ENCODE peak calls at places on chromosomes 12 and 14, in four cellular contexts. One of them, this sample, is unnamed.

GRCh38 chr12:65495233-65495632 is 216.8 kb downstream of the MSRB3 start:
- DNase-seq in kidney epithelial cell: peak
- DNase-seq in activated CD8-positive, alpha-beta T cell treated with anti-CD3 and anti-CD28 coated beads for 36 hours: no peak
- DNase-seq in effector memory CD8-positive, alpha-beta T cell: no peak
- DNase-seq in this sample: no peak

GRCh38 chr12:116455540-116456306 is 103.5 kb upstream of the MAP1LC3B2 start:
- DNase-seq in kidney epithelial cell: peak
- DNase-seq in activated CD8-positive, alpha-beta T cell treated with anti-CD3 and anti-CD28 coated beads for 36 hours: no peak
- DNase-seq in effector memory CD8-positive, alpha-beta T cell: no peak
- DNase-seq in this sample: no peak

GRCh38 chr12:6452245-6452731 is 446 bp downstream of the TAPBPL start:
- DNase-seq in kidney epithelial cell: no peak
- DNase-seq in activated CD8-positive, alpha-beta T cell treated with anti-CD3 and anti-CD28 coated beads for 36 hours: no peak
- DNase-seq in effector memory CD8-positive, alpha-beta T cell: no peak
- DNase-seq in this sample: no peak

GRCh38 chr12:107765316-107765715 is 4.4 kb upstream of the PRDM4 start:
- DNase-seq in kidney epithelial cell: no peak
- DNase-seq in activated CD8-positive, alpha-beta T cell treated with anti-CD3 and anti-CD28 coated beads for 36 hours: no peak
- DNase-seq in effector memory CD8-positive, alpha-beta T cell: no peak
- DNase-seq in this sample: no peak

GRCh38 chr12:105978686-105979085 is 160.1 kb downstream of the NUAK1 start:
- DNase-seq in kidney epithelial cell: no peak
- DNase-seq in activated CD8-positive, alpha-beta T cell treated with anti-CD3 and anti-CD28 coated beads for 36 hours: no peak
- DNase-seq in effector memory CD8-positive, alpha-beta T cell: no peak
- DNase-seq in this sample: no peak

GRCh38 chr12:53510181-53510812 is 3.0 kb upstream of the NPFF start:
- DNase-seq in kidney epithelial cell: no peak
- DNase-seq in activated CD8-positive, alpha-beta T cell treated with anti-CD3 and anti-CD28 coated beads for 36 hours: no peak
- DNase-seq in effector memory CD8-positive, alpha-beta T cell: no peak
- DNase-seq in this sample: no peak

GRCh38 chr14:104387385-104388010 is 192.1 kb upstream of the C14orf180 start:
- DNase-seq in kidney epithelial cell: no peak
- DNase-seq in activated CD8-positive, alpha-beta T cell treated with anti-CD3 and anti-CD28 coated beads for 36 hours: no peak
- DNase-seq in effector memory CD8-positive, alpha-beta T cell: no peak
- DNase-seq in this sample: no peak

GRCh38 chr12:127926004-127926403 is 341.0 kb upstream of the TMEM132C start:
- DNase-seq in kidney epithelial cell: no peak
- DNase-seq in activated CD8-positive, alpha-beta T cell treated with anti-CD3 and anti-CD28 coated beads for 36 hours: no peak
- DNase-seq in effector memory CD8-positive, alpha-beta T cell: no peak
- DNase-seq in this sample: no peak

GRCh38 chr12:89163918-89164317 is 188.4 kb downstream of the DUSP6 start:
- DNase-seq in kidney epithelial cell: no peak
- DNase-seq in activated CD8-positive, alpha-beta T cell treated with anti-CD3 and anti-CD28 coated beads for 36 hours: no peak
- DNase-seq in effector memory CD8-positive, alpha-beta T cell: no peak
- DNase-seq in this sample: no peak

GRCh38 chr12:60501124-60501729 is 905.4 kb downstream of the SLC16A7 start:
- DNase-seq in kidney epithelial cell: no peak
- DNase-seq in activated CD8-positive, alpha-beta T cell treated with anti-CD3 and anti-CD28 coated beads for 36 hours: no peak
- DNase-seq in effector memory CD8-positive, alpha-beta T cell: no peak
- DNase-seq in this sample: no peak